ENCODE peak calls at places on chromosomes 5 and 9, in four cellular contexts. H is K562, T is H1, L is GM12878. Y is an unnamed sample.

GRCh38 chr5:52660621-52661020 is 127.1 kb upstream of the ITGA1 start:
- DNase-seq in L (no peak), T (no peak), H (no peak), Y (no peak)

GRCh38 chr5:24363789-24364534 is 280.8 kb downstream of the CDH10 start:
- DNase-seq in L (no peak), T (no peak), H (no peak), Y (no peak)

GRCh38 chr9:129494113-129494789 is 126.7 kb downstream of the C9orf50 start:
- DNase-seq in H (no peak), T (no peak), L (no peak), Y (no peak)

GRCh38 chr5:111070272-111071134 is 1.0 kb upstream of the TSLP start:
- DNase-seq in L (no peak), T (no peak), H (no peak), Y (no peak)

GRCh38 chr5:133260715-133261114 is 208.9 kb downstream of the HSPA4 start:
- DNase-seq in L (no peak), T (no peak), H (no peak), Y (no peak)

GRCh38 chr5:108730617-108731340 is 16.9 kb upstream of the FER start:
- DNase-seq in T (no peak), L (no peak), H (no peak), Y (no peak)

GRCh38 chr9:135907006-135907434 is 326 bp downstream of the CAMSAP1 start:
- DNase-seq in L (no peak), H (no peak), T (no peak), Y (no peak)

GRCh38 chr9:81892440-81892839 is 35.8 kb upstream of the SPATA31D4 start:
- DNase-seq in T (no peak), H (no peak), L (no peak), Y (no peak)

GRCh38 chr5:80211292-80211691 is 44.6 kb downstream of the SERINC5 start:
- DNase-seq in L (no peak), T (no peak), H (no peak), Y (no peak)

GRCh38 chr9:76269789-76270188 is 124.4 kb downstream of the RFK start:
- DNase-seq in H (no peak), T (no peak), L (no peak), Y (no peak)

GRCh38 chr9:72773570-72773969 is 179.3 kb downstream of the ALDH1A1 start:
- DNase-seq in H (no peak), T (no peak), L (no peak), Y (no peak)

GRCh38 chr5:171428168-171428658 is 8.8 kb downstream of the FGF18 start:
- DNase-seq in L (no peak), T (no peak), H (no peak), Y (no peak)

GRCh38 chr9:68530618-68531017 is 10.1 kb downstream of the TMEM252 start:
- DNase-seq in T (no peak), L (no peak), H (no peak), Y (no peak)

GRCh38 chr9:69649566-69650260 is 22.5 kb downstream of the APBA1 start:
- DNase-seq in L (no peak), H (no peak), T (no peak), Y (no peak)
- TF ChIP-seq GABPA in L (no peak), H (no peak), T (no peak), Y (no peak)

GRCh38 chr9:20697021-20697719 is 13.1 kb downstream of the FOCAD start:
- DNase-seq in T (no peak), L (no peak), H (no peak), Y (no peak)
- TF ChIP-seq GABPA in T (no peak), L (no peak), H (no peak), Y (no peak)

GRCh38 chr5:40879163-40879942 is 29.9 kb upstream of the C7 start:
- DNase-seq in T (no peak), H (peak), L (no peak), Y (no peak)
- TF ChIP-seq GABPA in T (no peak), H (no peak), L (no peak), Y (no peak)

GRCh38 chr5:94248175-94248875 is 370.1 kb downstream of the KIAA0825 start:
- DNase-seq in L (no peak), H (no peak), T (no peak), Y (no peak)

GRCh38 chr5:94249430-94249829 is 369.0 kb downstream of the KIAA0825 start:
- DNase-seq in H (no peak), T (no peak), L (no peak), Y (no peak)

DNA sequence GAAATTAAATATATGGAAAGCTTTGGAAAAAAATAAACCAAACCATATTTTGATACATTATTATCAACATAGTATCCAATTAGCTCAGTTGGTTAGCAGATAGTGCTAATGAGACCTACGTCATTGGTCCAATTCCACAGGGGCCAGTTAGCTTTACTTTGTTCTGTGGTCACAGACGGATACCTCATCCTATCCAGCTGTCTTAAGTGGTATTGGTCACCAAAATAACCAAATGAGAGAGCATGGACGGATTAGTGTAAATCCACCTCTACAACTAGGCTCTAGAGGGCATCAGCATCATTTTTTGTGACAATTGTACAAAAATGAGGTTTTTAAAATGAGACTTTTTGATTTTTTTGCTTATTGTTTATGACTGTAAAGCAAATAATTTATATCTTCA is 364.2 kb downstream of the KIAA0825 start:
- DNase-seq in L (no peak), H (no peak), T (no peak), Y (no peak)
- TF ChIP-seq GABPA in L (no peak), H (no peak), T (no peak), Y (no peak)

GRCh38 chr9:29906065-29906464 is 2332.8 kb upstream of the C9orf72 start:
- DNase-seq in L (no peak), T (no peak), H (no peak), Y (no peak)
- TF ChIP-seq GABPA in L (no peak), T (no peak), H (no peak), Y (no peak)

GRCh38 chr9:133305731-133306130 is 30.3 kb downstream of the SURF6 start:
- DNase-seq in T (no peak), H (no peak), L (no peak), Y (no peak)

GRCh38 chr9:133304477-133305377 is 29.7 kb upstream of the ABO start:
- DNase-seq in T (no peak), H (no peak), L (no peak), Y (no peak)

GRCh38 chr9:133301253-133302230 is 26.5 kb upstream of the ABO start:
- DNase-seq in T (no peak), H (no peak), L (no peak), Y (no peak)

GRCh38 chr9:133304158-133304470 is 29.1 kb upstream of the ABO start:
- DNase-seq in H (no peak), L (no peak), T (no peak), Y (no peak)

GRCh38 chr9:133303266-133304157 is 28.5 kb upstream of the ABO start:
- DNase-seq in T (no peak), L (no peak), H (no peak), Y (no peak)
- TF ChIP-seq GABPA in T (no peak), L (no peak), H (no peak), Y (no peak)

GRCh38 chr9:131333771-131334567 is 44.4 kb downstream of the PLPP7 start:
- DNase-seq in H (no peak), L (no peak), T (no peak), Y (no peak)
- TF ChIP-seq GABPA in H (no peak), L (no peak), T (no peak), Y (no peak)

DNA sequence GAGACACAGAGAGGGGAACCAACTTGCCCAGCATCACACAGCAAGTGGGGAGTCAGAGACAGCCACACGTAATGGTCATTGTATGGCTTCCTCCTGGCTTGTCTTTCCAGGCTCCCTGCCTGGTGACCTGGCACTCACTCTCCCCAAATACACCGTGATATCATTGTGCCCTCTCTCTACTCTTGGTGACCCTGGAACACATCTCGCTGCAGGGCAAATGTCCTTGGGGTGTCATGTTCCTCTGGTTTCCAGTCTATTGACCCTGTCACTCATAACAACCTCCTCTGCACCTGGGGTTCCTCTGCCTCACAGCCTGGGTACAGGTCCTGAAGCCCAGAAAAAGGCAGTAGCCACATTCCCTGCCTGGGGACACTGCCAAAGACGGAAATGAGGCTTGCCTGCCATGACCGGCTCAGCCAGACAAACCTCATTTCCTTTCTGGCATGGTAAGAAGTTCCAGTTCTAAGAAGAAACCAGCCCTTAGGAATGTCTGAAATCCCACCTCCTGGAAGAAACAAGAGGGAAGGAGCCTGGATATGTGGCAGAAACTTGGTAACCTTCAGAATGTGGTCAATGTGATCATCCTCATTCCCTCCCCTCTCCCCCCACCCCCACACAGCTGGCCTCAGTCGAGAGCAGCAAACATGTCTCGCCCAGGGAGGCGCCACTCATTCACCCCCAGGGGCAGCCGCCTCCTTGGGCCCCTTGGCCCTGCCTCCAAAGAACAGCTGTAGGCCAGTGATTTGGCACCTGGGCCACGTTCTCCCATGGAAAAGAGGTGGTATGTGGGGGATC is 30.6 kb upstream of the SMU1 start:
- DNase-seq in H (peak), L (no peak), T (no peak), Y (no peak)
- TF ChIP-seq GABPA in H (no peak), L (no peak), T (no peak), Y (no peak)

DNA sequence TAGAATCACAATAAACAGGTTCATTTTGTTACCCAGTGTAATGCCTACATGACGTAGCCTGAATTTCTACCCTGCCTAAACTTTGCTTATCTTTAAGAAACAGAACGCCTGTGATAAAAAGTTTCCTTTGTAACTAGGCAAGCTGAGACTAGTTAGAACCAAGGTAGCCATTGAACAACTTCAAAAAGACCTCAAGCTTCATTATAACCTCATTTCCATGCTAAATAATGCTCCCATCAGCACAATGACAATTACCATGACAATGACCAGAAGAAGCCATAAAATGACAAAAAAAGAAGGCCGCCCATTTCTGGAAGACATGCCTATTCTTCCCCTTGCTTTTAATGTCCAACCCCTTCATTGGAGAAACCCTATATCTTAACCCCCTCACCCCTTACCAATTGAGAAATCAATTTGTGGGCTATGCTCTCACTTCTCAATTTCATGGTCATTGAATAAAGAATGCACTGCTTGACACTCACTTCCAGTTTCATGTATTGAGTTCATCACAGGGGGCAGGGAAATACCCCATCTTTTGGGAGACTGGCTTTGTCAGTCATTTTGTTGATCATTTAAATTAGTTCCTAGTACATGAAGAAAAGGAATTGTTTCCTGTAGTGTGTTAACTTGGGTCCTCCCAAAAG is 276.8 kb downstream of the MCTP1 start:
- DNase-seq in H (no peak), L (no peak), T (no peak), Y (no peak)
- TF ChIP-seq GABPA in H (no peak), L (no peak), T (no peak), Y (no peak)

DNA sequence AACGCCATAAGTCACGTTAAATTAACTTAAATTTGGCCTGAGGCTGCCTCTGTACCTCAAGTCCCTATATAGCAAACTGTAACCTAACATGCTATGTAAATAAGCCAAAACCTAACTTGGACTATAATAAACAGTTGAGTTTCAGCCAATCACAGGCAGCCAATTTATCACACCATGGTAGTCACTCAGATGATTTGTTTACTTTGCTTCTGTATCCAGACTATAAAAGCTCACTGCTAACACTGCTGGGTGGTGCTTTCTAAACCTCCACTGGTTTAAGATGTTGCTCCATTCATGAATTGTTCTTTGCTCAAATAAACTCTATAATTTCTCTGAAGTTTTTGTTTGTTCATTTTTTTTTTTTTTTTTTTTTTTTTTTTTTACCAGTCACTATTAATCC is 62.8 kb downstream of the TRPM3 start:
- DNase-seq in H (no peak), T (no peak), L (no peak), Y (no peak)
- TF ChIP-seq GABPA in H (no peak), T (no peak), L (no peak), Y (no peak)

Y was measured in HL-60.